ENCODE peak calls at places on chromosomes 3 and 15, in six cellular contexts. D is thoracic aorta, J is psoas muscle, Z is astrocyte of the spinal cord, U is brain microvascular endothelial cell, O is bronchial epithelial cell. V is an unnamed sample.

GRCh38 chr3:153443961-153444360 is 281.9 kb downstream of the RAP2B start:
- DNase-seq in D (no peak), J (no peak), Z (no peak), U (no peak), O (peak; percentile 8), V (no peak)

GRCh38 chr3:116951610-116952009 is 242.0 kb downstream of the TUSC7 start:
- DNase-seq in D (no peak), J (no peak), Z (no peak), U (no peak), O (no peak), V (no peak)

GRCh38 chr3:141279074-141279945 is 47.7 kb downstream of the PXYLP1 start:
- DNase-seq in D (no peak), J (no peak), Z (peak; percentile 29), U (no peak), O (peak; percentile 47), V (no peak)

GRCh38 chr3:59245879-59246501 is 196.2 kb upstream of the CFAP20DC start:
- DNase-seq in D (no peak), J (no peak), Z (peak; percentile 71), U (peak; percentile 33), O (peak; percentile 41), V (no peak)

GRCh38 chr15:63121382-63122001 is at the start of gene LACTB:
- DNase-seq in D (peak; percentile 45), J (peak; percentile 94), Z (peak; percentile 84), U (peak; percentile 84), O (peak; percentile 59), V (peak; percentile 70)

GRCh38 chr15:89451846-89452245 is 44.5 kb downstream of the RHCG start:
- DNase-seq in D (no peak), J (no peak), Z (no peak), U (no peak), O (no peak), V (no peak)

GRCh38 chr15:85543741-85544155 is 163.3 kb downstream of the AKAP13 start:
- DNase-seq in D (no peak), J (peak; percentile 60), Z (no peak), U (no peak), O (no peak), V (peak; percentile 47)

GRCh38 chr15:51263726-51264125 is 74.7 kb downstream of the CYP19A1 start:
- DNase-seq in D (no peak), J (no peak), Z (no peak), U (no peak), O (no peak), V (no peak)

GRCh38 chr3:134474956-134475355 is 10.8 kb downstream of the ANAPC13 start:
- DNase-seq in D (no peak), J (no peak), Z (no peak), U (no peak), O (peak; percentile 45), V (no peak)

GRCh38 chr3:52036829-52037228 is 19.5 kb downstream of the DUSP7 start:
- DNase-seq in D (no peak), J (no peak), Z (no peak), U (no peak), O (no peak), V (no peak)
- TF ChIP-seq CTCF in D (no peak), J (no peak), Z (no peak), U (peak; percentile 20), O (peak; percentile 15), V (no peak)

DNA sequence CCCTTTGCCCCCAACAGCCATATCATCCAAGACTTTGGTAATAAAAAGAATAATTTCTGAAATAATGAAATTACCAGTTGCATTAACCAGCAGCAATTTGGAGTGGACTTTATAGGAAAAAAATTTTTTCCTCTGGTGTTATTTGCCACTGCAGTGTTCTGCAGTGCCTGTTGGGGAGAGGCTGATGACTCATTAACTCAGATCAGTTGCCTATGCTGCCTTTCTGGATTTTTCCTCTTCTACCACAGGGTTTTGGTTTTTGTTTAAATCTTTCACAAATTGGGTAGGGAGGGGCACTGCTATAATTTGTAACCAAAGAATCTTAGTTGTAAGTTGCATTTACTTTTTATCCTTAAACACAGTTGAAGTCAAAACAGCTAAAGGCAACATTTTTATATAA is 22.7 kb downstream of the ATP6V1A start:
- DNase-seq in D (no peak), J (no peak), Z (peak; percentile 68), U (peak; percentile 42), O (peak; percentile 52), V (no peak)
- TF ChIP-seq CTCF in D (no peak), J (no peak), Z (peak; percentile 9), U (no peak), O (no peak), V (no peak)

DNA sequence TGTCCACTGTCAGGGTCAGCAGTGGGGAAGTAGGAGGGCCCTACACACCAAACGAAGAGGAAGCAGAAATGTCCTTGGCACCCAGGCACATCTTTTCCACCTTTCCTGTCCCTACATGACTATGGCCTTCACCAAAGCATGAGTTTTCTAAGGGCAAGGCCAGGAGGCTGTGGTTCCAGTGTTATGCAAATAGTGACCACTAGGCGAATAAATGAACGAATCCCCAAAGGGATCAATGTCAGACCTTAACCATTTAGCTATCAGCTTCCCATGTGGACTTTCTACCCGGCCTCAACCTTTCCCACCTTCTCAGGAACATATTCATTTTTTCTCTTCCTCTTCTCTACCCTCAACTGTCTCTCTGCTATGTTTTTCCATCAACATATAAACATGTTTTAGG is 63.1 kb downstream of the NTRK3 start:
- DNase-seq in D (no peak), J (no peak), Z (no peak), U (no peak), O (no peak), V (no peak)
- TF ChIP-seq CTCF in D (no peak), J (no peak), Z (no peak), U (no peak), O (no peak), V (no peak)

DNA sequence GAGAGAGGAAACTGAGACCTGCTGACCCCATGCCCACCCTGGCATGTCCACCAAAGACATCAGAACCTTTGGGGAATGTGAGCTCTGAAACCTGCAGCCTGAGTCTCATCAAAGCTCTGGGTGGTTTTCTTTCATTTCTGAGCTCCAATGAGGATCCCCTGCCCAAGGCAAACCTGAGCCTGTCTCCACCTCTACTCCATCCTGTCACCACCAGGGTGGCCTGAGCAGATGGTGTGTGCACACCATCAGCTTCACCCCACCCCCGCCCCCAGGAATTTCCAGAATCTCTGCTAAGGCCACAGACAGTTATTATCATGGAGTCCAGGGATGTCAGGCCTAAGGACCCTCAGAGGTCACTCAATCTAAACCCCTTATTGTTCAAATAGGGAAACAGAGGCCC is 1.3 kb downstream of the XIRP1 start:
- DNase-seq in D (no peak), J (no peak), Z (no peak), U (no peak), O (no peak), V (no peak)
- TF ChIP-seq CTCF in D (no peak), J (no peak), Z (no peak), U (no peak), O (no peak), V (no peak)

GRCh38 chr3:109532257-109533216 is 195.2 kb upstream of the DPPA4 start:
- DNase-seq in D (no peak), J (no peak), Z (peak; percentile 80), U (peak; percentile 82), O (peak; percentile 55), V (no peak)
- TF ChIP-seq CTCF in D (peak; percentile 43), J (no peak), Z (peak; percentile 55), U (peak; percentile 76), O (peak; percentile 47), V (no peak)

GRCh38 chr15:57544840-57545239 is 46.9 kb upstream of the MYZAP start:
- DNase-seq in D (no peak), J (no peak), Z (no peak), U (no peak), O (no peak), V (no peak)

GRCh38 chr15:57541271-57541670 is 50.4 kb upstream of the MYZAP start:
- DNase-seq in D (no peak), J (no peak), Z (no peak), U (no peak), O (no peak), V (no peak)

GRCh38 chr15:57541805-57542504 is 49.7 kb upstream of the MYZAP start:
- DNase-seq in D (peak; percentile 32), J (peak; percentile 83), Z (peak; percentile 75), U (peak; percentile 80), O (peak; percentile 66), V (no peak)

GRCh38 chr15:57540736-57541135 is 51.0 kb upstream of the MYZAP start:
- DNase-seq in D (no peak), J (no peak), Z (no peak), U (no peak), O (no peak), V (no peak)

DNA sequence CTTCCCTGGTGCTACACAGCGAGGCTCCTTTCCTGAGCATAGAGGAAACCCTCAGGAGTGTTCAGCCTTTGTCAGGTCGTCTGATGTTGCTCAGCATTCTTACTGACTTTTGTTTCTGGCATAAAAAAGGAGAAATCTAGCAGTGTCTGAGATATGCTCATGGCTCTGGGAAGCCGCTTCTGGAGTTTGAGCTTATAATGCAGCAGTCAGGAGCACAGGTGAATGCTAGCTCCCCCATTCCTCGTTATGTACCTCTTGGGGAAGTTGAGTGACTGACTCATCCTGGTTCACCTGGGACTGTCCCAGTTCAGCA is 49.2 kb upstream of the MYZAP start:
- DNase-seq in D (no peak), J (no peak), Z (no peak), U (no peak), O (peak; percentile 21), V (no peak)
- TF ChIP-seq CTCF in D (no peak), J (no peak), Z (no peak), U (no peak), O (no peak), V (no peak)